ENCODE peak calls at places on chromosome 13, in nine cellular contexts. U, O, V, A, J, I, C, Y and B are unnamed samples.
A peak's percentile ranks its signal among the peaks of the same experiment; 100 is the strongest.

GRCh38 chr13:35704331-35704730 is 227.8 kb upstream of the MAB21L1 start:
- DNase-seq in O (no peak), C (no peak), V (no peak), U (no peak), J (no peak), A (no peak), Y (no peak), I (no peak), B (no peak)

GRCh38 chr13:70034280-70034679 is 73.3 kb upstream of the ATXN8OS start:
- DNase-seq in Y (peak; percentile 2), C (no peak), U (no peak), I (no peak), V (no peak), J (no peak), A (no peak), O (no peak), B (no peak)

GRCh38 chr13:29991343-29991742 is 140.9 kb upstream of the UBL3 start:
- DNase-seq in C (peak; percentile 53), O (no peak), Y (no peak), I (no peak), V (peak; percentile 20), J (peak; percentile 87), U (no peak), A (no peak), B (no peak)

GRCh38 chr13:48859168-48860105 is 116.3 kb upstream of the FNDC3A start:
- DNase-seq in I (no peak), Y (no peak), J (no peak), U (no peak), O (no peak), C (no peak), V (no peak), A (no peak), B (no peak)

GRCh38 chr13:77056382-77056781 is 29.4 kb upstream of the FBXL3 start:
- DNase-seq in V (no peak), I (no peak), U (no peak), C (no peak), Y (peak; percentile 3), J (no peak), O (no peak), A (no peak), B (no peak)

GRCh38 chr13:113794086-113794485 is 35.1 kb downstream of the TMEM255B start:
- DNase-seq in J (no peak), C (no peak), V (no peak), O (no peak), A (no peak), U (no peak), I (no peak), Y (no peak), B (no peak)

GRCh38 chr13:75978815-75979214 is 342.7 kb downstream of the LMO7 start:
- DNase-seq in Y (no peak), U (no peak), I (no peak), V (no peak), A (no peak), J (no peak), C (no peak), O (no peak), B (no peak)

GRCh38 chr13:21055016-21055415 is 6.4 kb downstream of the LATS2 start:
- DNase-seq in U (no peak), Y (no peak), I (no peak), A (no peak), O (no peak), V (no peak), C (no peak), J (no peak), B (no peak)